ENCODE peak calls at places on chromosomes 7 and 10, in six cellular contexts. One of them, this sample, is unnamed.
A peak's percentile ranks its signal among the peaks of the same experiment; 100 is the strongest.

GRCh38 chr7:105652359-105652993 is 71.2 kb upstream of the EFCAB10 start:
- DNase-seq in brain microvascular endothelial cell: peak; percentile 62
- DNase-seq in colonic mucosa: peak; percentile 82
- DNase-seq in psoas muscle: peak; percentile 77
- DNase-seq in prostate gland: peak; percentile 63
- DNase-seq in transverse colon: peak; percentile 83
- DNase-seq in this sample: peak; percentile 54

GRCh38 chr10:77383861-77384553 is 253.6 kb downstream of the KCNMA1 start:
- DNase-seq in brain microvascular endothelial cell: peak; percentile 79
- DNase-seq in colonic mucosa: no peak
- DNase-seq in psoas muscle: no peak
- DNase-seq in prostate gland: no peak
- DNase-seq in transverse colon: no peak
- DNase-seq in this sample: no peak

GRCh38 chr7:73615886-73616285 is 8.4 kb downstream of the MLXIPL start:
- DNase-seq in brain microvascular endothelial cell: no peak
- DNase-seq in colonic mucosa: no peak
- DNase-seq in psoas muscle: no peak
- DNase-seq in prostate gland: no peak
- DNase-seq in transverse colon: no peak
- DNase-seq in this sample: no peak

GRCh38 chr7:137994091-137994688 is 7.7 kb downstream of the CREB3L2 start:
- DNase-seq in brain microvascular endothelial cell: no peak
- DNase-seq in colonic mucosa: no peak
- DNase-seq in psoas muscle: no peak
- DNase-seq in prostate gland: no peak
- DNase-seq in transverse colon: no peak
- DNase-seq in this sample: no peak

GRCh38 chr10:112988839-112989406 is 38.9 kb downstream of the TCF7L2 start:
- DNase-seq in brain microvascular endothelial cell: no peak
- DNase-seq in colonic mucosa: no peak
- DNase-seq in psoas muscle: no peak
- DNase-seq in prostate gland: no peak
- DNase-seq in transverse colon: no peak
- DNase-seq in this sample: no peak

GRCh38 chr10:102280397-102281015 is 35.2 kb downstream of the GBF1 start:
- DNase-seq in brain microvascular endothelial cell: peak; percentile 6
- DNase-seq in colonic mucosa: peak; percentile 19
- DNase-seq in psoas muscle: peak; percentile 73
- DNase-seq in prostate gland: no peak
- DNase-seq in transverse colon: no peak
- DNase-seq in this sample: no peak

GRCh38 chr10:77555591-77556212 is 81.9 kb downstream of the KCNMA1 start:
- DNase-seq in brain microvascular endothelial cell: no peak
- DNase-seq in colonic mucosa: no peak
- DNase-seq in psoas muscle: no peak
- DNase-seq in prostate gland: no peak
- DNase-seq in transverse colon: no peak
- DNase-seq in this sample: no peak

GRCh38 chr7:28988818-28989595 is 30.9 kb upstream of the TRIL start:
- DNase-seq in brain microvascular endothelial cell: peak; percentile 77
- DNase-seq in colonic mucosa: peak; percentile 32
- DNase-seq in psoas muscle: peak; percentile 78
- DNase-seq in prostate gland: no peak
- DNase-seq in transverse colon: peak; percentile 21
- DNase-seq in this sample: no peak

GRCh38 chr10:109928393-109928792 is 5.1 kb upstream of the XPNPEP1 start:
- DNase-seq in brain microvascular endothelial cell: no peak
- DNase-seq in colonic mucosa: no peak
- DNase-seq in psoas muscle: no peak
- DNase-seq in prostate gland: no peak
- DNase-seq in transverse colon: no peak
- DNase-seq in this sample: no peak

GRCh38 chr10:125003901-125004467 is 62.1 kb downstream of the ZRANB1 start:
- DNase-seq in brain microvascular endothelial cell: no peak
- DNase-seq in colonic mucosa: no peak
- DNase-seq in psoas muscle: no peak
- DNase-seq in prostate gland: no peak
- DNase-seq in transverse colon: no peak
- DNase-seq in this sample: no peak

GRCh38 chr7:106966121-106966520 is 78.4 kb upstream of the PRKAR2B start:
- DNase-seq in brain microvascular endothelial cell: no peak
- DNase-seq in colonic mucosa: no peak
- DNase-seq in psoas muscle: no peak
- DNase-seq in prostate gland: no peak
- DNase-seq in transverse colon: no peak
- DNase-seq in this sample: no peak

GRCh38 chr7:152579070-152579469 is 96.9 kb downstream of the XRCC2 start:
- DNase-seq in brain microvascular endothelial cell: no peak
- DNase-seq in colonic mucosa: no peak
- DNase-seq in psoas muscle: no peak
- DNase-seq in prostate gland: no peak
- DNase-seq in transverse colon: no peak
- DNase-seq in this sample: no peak

GRCh38 chr7:17633099-17633498 is 307.2 kb downstream of the SNX13 start:
- DNase-seq in brain microvascular endothelial cell: peak; percentile 51
- DNase-seq in colonic mucosa: no peak
- DNase-seq in psoas muscle: no peak
- DNase-seq in prostate gland: no peak
- DNase-seq in transverse colon: no peak
- DNase-seq in this sample: no peak

GRCh38 chr7:141975806-141976523 is 2.4 kb upstream of the TAS2R38 start:
- DNase-seq in brain microvascular endothelial cell: peak; percentile 57
- DNase-seq in colonic mucosa: peak; percentile 90
- DNase-seq in psoas muscle: peak; percentile 53
- DNase-seq in prostate gland: peak; percentile 41
- DNase-seq in transverse colon: peak; percentile 83
- DNase-seq in this sample: peak; percentile 47

GRCh38 chr10:102342958-102343357 is 52.5 kb upstream of the NFKB2 start:
- DNase-seq in brain microvascular endothelial cell: peak; percentile 81
- DNase-seq in colonic mucosa: no peak
- DNase-seq in psoas muscle: no peak
- DNase-seq in prostate gland: no peak
- DNase-seq in transverse colon: no peak
- DNase-seq in this sample: no peak

GRCh38 chr7:47535033-47535703 is 46.7 kb downstream of the TNS3 start:
- DNase-seq in brain microvascular endothelial cell: no peak
- DNase-seq in colonic mucosa: no peak
- DNase-seq in psoas muscle: no peak
- DNase-seq in prostate gland: no peak
- DNase-seq in transverse colon: no peak
- DNase-seq in this sample: no peak

GRCh38 chr10:75400769-75401568 is 595 bp downstream of the ZNF503 start:
- DNase-seq in brain microvascular endothelial cell: peak; percentile 45
- DNase-seq in colonic mucosa: peak; percentile 61
- DNase-seq in psoas muscle: peak; percentile 63
- DNase-seq in prostate gland: peak; percentile 49
- DNase-seq in transverse colon: peak; percentile 60
- DNase-seq in this sample: no peak

GRCh38 chr7:916291-916941 is 38.1 kb downstream of the ADAP1 start:
- DNase-seq in brain microvascular endothelial cell: no peak
- DNase-seq in colonic mucosa: no peak
- DNase-seq in psoas muscle: peak; percentile 12
- DNase-seq in prostate gland: no peak
- DNase-seq in transverse colon: peak; percentile 66
- DNase-seq in this sample: no peak

GRCh38 chr7:118330373-118330772 is 105.9 kb downstream of the ANKRD7 start:
- DNase-seq in brain microvascular endothelial cell: no peak
- DNase-seq in colonic mucosa: no peak
- DNase-seq in psoas muscle: no peak
- DNase-seq in prostate gland: no peak
- DNase-seq in transverse colon: no peak
- DNase-seq in this sample: no peak

GRCh38 chr10:94413374-94413773 is 11.0 kb downstream of the TBC1D12 start:
- DNase-seq in brain microvascular endothelial cell: no peak
- DNase-seq in colonic mucosa: no peak
- DNase-seq in psoas muscle: no peak
- DNase-seq in prostate gland: no peak
- DNase-seq in transverse colon: no peak
- DNase-seq in this sample: no peak

GRCh38 chr10:123999956-124000615 is 93.3 kb downstream of the CHST15 start:
- DNase-seq in brain microvascular endothelial cell: no peak
- DNase-seq in colonic mucosa: no peak
- DNase-seq in psoas muscle: no peak
- DNase-seq in prostate gland: no peak
- DNase-seq in transverse colon: no peak
- DNase-seq in this sample: no peak

GRCh38 chr10:28400678-28401077 is 97.8 kb upstream of the MPP7 start:
- DNase-seq in brain microvascular endothelial cell: no peak
- DNase-seq in colonic mucosa: no peak
- DNase-seq in psoas muscle: no peak
- DNase-seq in prostate gland: no peak
- DNase-seq in transverse colon: no peak
- DNase-seq in this sample: no peak

GRCh38 chr7:54664235-54665228 is 94.5 kb downstream of the SEC61G start:
- DNase-seq in brain microvascular endothelial cell: peak; percentile 10
- DNase-seq in colonic mucosa: peak; percentile 65
- DNase-seq in psoas muscle: peak; percentile 31
- DNase-seq in prostate gland: peak; percentile 6
- DNase-seq in transverse colon: peak; percentile 72
- DNase-seq in this sample: no peak

GRCh38 chr7:54663186-54663585 is 95.8 kb downstream of the SEC61G start:
- DNase-seq in brain microvascular endothelial cell: no peak
- DNase-seq in colonic mucosa: no peak
- DNase-seq in psoas muscle: no peak
- DNase-seq in prostate gland: no peak
- DNase-seq in transverse colon: no peak
- DNase-seq in this sample: no peak

GRCh38 chr7:54662701-54663100 is 96.3 kb downstream of the SEC61G start:
- DNase-seq in brain microvascular endothelial cell: no peak
- DNase-seq in colonic mucosa: no peak
- DNase-seq in psoas muscle: no peak
- DNase-seq in prostate gland: no peak
- DNase-seq in transverse colon: no peak
- DNase-seq in this sample: no peak

DNA sequence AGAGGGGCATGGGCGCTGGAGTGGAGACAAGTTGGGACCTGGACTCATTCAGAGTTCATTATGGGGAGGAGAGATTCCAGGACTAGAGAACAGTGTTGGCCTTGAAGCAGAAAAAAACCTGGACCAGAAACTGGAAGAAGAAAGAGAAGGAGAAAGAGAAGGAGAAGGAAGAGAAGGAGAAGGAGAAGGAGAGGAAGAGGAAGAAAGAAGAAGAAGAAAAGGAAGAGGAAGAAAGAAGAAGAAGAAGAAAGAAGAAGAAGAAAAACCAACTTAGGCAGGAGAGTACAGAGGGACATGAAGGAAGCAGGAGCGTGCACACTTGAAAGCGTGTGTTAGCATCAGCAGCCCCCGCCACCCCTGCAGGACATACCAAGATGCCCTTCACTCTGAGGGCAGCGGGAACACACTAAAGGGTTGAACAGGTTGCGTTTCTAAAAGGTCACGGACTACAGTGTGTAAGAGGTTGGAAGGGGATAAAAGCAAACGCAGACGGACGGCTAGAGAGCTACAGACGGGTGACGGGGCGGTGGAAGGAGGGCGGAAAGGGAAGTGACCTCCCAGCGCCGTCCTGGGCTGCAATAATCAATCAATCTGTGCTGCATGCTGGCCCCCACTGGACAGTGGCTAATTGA is 95.3 kb downstream of the SEC61G start:
- DNase-seq in brain microvascular endothelial cell: no peak
- DNase-seq in colonic mucosa: no peak
- DNase-seq in psoas muscle: no peak
- DNase-seq in prostate gland: no peak
- DNase-seq in transverse colon: no peak
- DNase-seq in this sample: no peak
- H3K4me3 ChIP-seq in brain microvascular endothelial cell: peak overlapping the region; percentile 15
- H3K4me3 ChIP-seq in colonic mucosa: peak overlapping the region; percentile 47
- H3K4me3 ChIP-seq in psoas muscle: peak overlapping the region; percentile 49
- H3K4me3 ChIP-seq in prostate gland: peak overlapping the region; percentile 23
- H3K4me3 ChIP-seq in transverse colon: peak overlapping the region; percentile 14
- H3K4me3 ChIP-seq in this sample: no peak overlapping the region

GRCh38 chr7:134660242-134660785 is 13.7 kb downstream of the BPGM start:
- DNase-seq in brain microvascular endothelial cell: peak; percentile 33
- DNase-seq in colonic mucosa: no peak
- DNase-seq in psoas muscle: no peak
- DNase-seq in prostate gland: no peak
- DNase-seq in transverse colon: no peak
- DNase-seq in this sample: no peak
- H3K27ac ChIP-seq in brain microvascular endothelial cell: peak overlapping the region; percentile 81
- H3K27ac ChIP-seq in colonic mucosa: no peak overlapping the region
- H3K27ac ChIP-seq in psoas muscle: no peak overlapping the region
- H3K27ac ChIP-seq in prostate gland: no peak overlapping the region
- H3K27ac ChIP-seq in transverse colon: no peak overlapping the region
- H3K27ac ChIP-seq in this sample: no peak overlapping the region

GRCh38 chr10:21976739-21977138 is 26.8 kb downstream of the DNAJC1 start:
- DNase-seq in brain microvascular endothelial cell: peak; percentile 18
- DNase-seq in colonic mucosa: no peak
- DNase-seq in psoas muscle: no peak
- DNase-seq in prostate gland: no peak
- DNase-seq in transverse colon: no peak
- DNase-seq in this sample: no peak

GRCh38 chr10:21975378-21975990 is 28.0 kb downstream of the DNAJC1 start:
- DNase-seq in brain microvascular endothelial cell: no peak
- DNase-seq in colonic mucosa: no peak
- DNase-seq in psoas muscle: no peak
- DNase-seq in prostate gland: no peak
- DNase-seq in transverse colon: no peak
- DNase-seq in this sample: no peak

GRCh38 chr10:21969326-21970287 is 33.9 kb downstream of the DNAJC1 start:
- DNase-seq in brain microvascular endothelial cell: no peak
- DNase-seq in colonic mucosa: no peak
- DNase-seq in psoas muscle: no peak
- DNase-seq in prostate gland: no peak
- DNase-seq in transverse colon: no peak
- DNase-seq in this sample: no peak

GRCh38 chr10:21976280-21976679 is 27.2 kb downstream of the DNAJC1 start:
- DNase-seq in brain microvascular endothelial cell: no peak
- DNase-seq in colonic mucosa: no peak
- DNase-seq in psoas muscle: no peak
- DNase-seq in prostate gland: no peak
- DNase-seq in transverse colon: no peak
- DNase-seq in this sample: no peak

DNA sequence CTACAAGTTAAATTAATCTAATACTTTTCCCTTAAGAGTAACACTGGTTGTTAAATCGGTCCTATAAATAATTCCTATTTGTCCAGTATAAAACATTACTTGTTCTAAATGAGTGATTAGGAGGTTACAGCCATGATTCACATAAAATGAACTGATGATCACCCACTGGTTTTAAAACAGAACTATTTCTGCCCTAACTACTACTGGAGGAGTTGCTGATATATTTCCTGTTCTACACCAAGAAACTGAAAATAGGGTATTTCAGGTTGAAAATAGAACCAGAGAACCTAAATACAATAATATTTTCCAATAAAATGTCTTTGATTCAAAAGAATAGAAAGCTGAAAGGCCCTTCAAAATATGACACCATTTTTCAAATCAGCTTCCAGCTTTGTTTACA is 30.9 kb downstream of the DNAJC1 start:
- DNase-seq in brain microvascular endothelial cell: no peak
- DNase-seq in colonic mucosa: no peak
- DNase-seq in psoas muscle: no peak
- DNase-seq in prostate gland: no peak
- DNase-seq in transverse colon: no peak
- DNase-seq in this sample: no peak
- H3K36me3 ChIP-seq in brain microvascular endothelial cell: no peaks in the 10 kb centered on the region
- H3K36me3 ChIP-seq in colonic mucosa: no peaks in the 10 kb centered on the region
- H3K36me3 ChIP-seq in psoas muscle: no peaks in the 10 kb centered on the region
- H3K36me3 ChIP-seq in prostate gland: no peaks in the 10 kb centered on the region
- H3K36me3 ChIP-seq in transverse colon: no peaks in the 10 kb centered on the region
- H3K36me3 ChIP-seq in this sample: no peaks in the 10 kb centered on the region

GRCh38 chr7:99615989-99616358 is 772 bp upstream of the ZSCAN25 start:
- DNase-seq in brain microvascular endothelial cell: no peak
- DNase-seq in colonic mucosa: no peak
- DNase-seq in psoas muscle: no peak
- DNase-seq in prostate gland: no peak
- DNase-seq in transverse colon: no peak
- DNase-seq in this sample: no peak
- H3K4me3 ChIP-seq in brain microvascular endothelial cell: peak overlapping the region; percentile 94
- H3K4me3 ChIP-seq in colonic mucosa: peak overlapping the region; percentile 93
- H3K4me3 ChIP-seq in psoas muscle: peak overlapping the region; percentile 97
- H3K4me3 ChIP-seq in prostate gland: peak overlapping the region; percentile 88
- H3K4me3 ChIP-seq in transverse colon: no peak overlapping the region
- H3K4me3 ChIP-seq in this sample: peak overlapping the region; percentile 78